ENCODE peak calls at places on chromosomes 11 and 22, in four cellular contexts. N is A549, K is K562, F is GM12878. R is an unnamed sample.

GRCh38 chr11:57514538-57515331 is 767 bp downstream of the SLC43A1 start:
- DNase-seq in N (no peak), K (peak; percentile 76), F (no peak), R (peak; percentile 79)

GRCh38 chr11:11813288-11813962 is 28.3 kb upstream of the USP47 start:
- DNase-seq in N (peak; percentile 87), K (no peak), F (no peak), R (no peak)

GRCh38 chr22:31969789-31970489 is 25.6 kb downstream of the YWHAH start:
- DNase-seq in N (peak; percentile 76), K (peak; percentile 57), F (no peak), R (peak; percentile 77)

GRCh38 chr22:31630331-31631329 is 31.4 kb downstream of the PISD start:
- DNase-seq in N (peak; percentile 44), K (peak; percentile 89), F (no peak), R (peak; percentile 93)

GRCh38 chr22:28373841-28374240 is 305.8 kb downstream of the TTC28 start:
- DNase-seq in N (no peak), K (no peak), F (no peak), R (no peak)

GRCh38 chr11:31437742-31438435 is 68.2 kb downstream of the DNAJC24 start:
- DNase-seq in N (no peak), K (no peak), F (no peak), R (no peak)

GRCh38 chr11:59097113-59097708 is 9.8 kb upstream of the FAM111B start:
- DNase-seq in N (peak; percentile 72), K (peak; percentile 16), F (no peak), R (peak; percentile 34)

GRCh38 chr11:64539711-64540420 is 51.2 kb upstream of the SLC22A12 start:
- DNase-seq in N (no peak), K (no peak), F (no peak), R (no peak)

DNA sequence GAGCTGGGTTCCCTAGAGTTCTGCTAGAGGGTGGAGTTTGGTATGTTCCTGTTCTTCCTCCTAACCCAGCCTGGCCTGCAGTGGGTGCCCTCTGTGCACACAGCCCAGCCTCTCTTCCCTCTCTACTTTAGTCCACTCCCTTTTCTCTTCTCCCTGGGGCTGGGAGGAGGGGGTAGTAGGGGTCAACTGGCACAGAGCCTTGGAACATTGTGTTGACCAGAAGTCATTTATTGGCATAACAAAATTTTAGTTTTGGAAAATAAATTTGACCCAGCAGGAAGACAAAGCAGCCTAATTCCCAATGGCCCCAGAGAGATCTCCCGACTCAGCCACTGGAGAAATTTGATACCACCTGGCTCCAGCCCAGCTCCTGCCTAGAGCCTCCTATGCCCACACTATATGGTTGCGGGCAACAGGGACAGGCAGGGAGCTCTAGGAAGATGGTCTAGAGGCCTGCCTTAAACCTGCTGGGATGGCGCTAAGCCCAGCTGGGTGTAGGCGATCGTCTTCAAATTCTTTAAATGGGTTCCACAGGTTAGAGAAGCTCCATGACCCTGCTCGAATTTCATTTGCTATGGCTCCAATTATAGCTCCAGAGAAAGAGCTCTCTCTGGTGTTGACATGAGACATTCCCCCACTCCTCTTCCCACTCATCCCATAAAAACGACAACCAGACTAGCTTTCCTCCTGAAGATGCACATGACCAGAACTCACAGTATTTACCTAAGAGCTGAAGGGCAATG is 9.9 kb downstream of the PCSK7 start:
- DNase-seq in N (no peak), K (no peak), F (no peak), R (no peak)
- TF ChIP-seq EP300 in N (no peak), K (no peak), F (no peak), R (no peak)

GRCh38 chr11:48879256-48879655 is 104.4 kb downstream of the TRIM51G start:
- DNase-seq in N (no peak), K (no peak), F (no peak), R (no peak)

DNA sequence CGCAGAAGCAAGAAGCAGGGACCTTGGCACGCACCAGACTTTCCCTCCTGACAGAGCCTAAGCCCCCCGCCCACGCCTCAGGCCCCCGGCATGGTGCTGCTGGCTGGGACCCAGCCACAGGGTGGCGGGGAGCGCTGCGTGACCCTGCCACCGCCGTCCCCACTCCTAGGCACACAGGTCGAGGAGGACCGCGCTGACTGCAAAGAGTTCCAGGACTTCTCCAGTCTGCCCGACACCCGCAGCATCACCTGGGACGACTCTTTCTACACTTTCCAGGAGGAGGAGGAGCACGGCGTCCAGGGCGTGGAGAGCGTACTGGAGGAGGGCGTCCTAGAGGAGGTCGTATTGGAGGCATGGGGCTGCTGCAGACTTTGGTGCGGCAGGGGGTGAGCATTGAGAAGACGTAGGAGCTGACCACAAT is 103.7 kb downstream of the TRIM51G start:
- DNase-seq in N (no peak), K (no peak), F (no peak), R (no peak)
- TF ChIP-seq RCOR1 in N (no peak), K (no peak), F (no peak), R (no peak)

GRCh38 chr11:116990061-116990473 is 108.2 kb downstream of the SIK3 start:
- DNase-seq in N (no peak), K (no peak), F (no peak), R (no peak)

GRCh38 chr11:116991491-116991890 is 106.7 kb downstream of the SIK3 start:
- DNase-seq in N (no peak), K (no peak), F (no peak), R (no peak)

GRCh38 chr11:116994195-116994594 is 104.0 kb downstream of the SIK3 start:
- DNase-seq in N (no peak), K (no peak), F (no peak), R (no peak)

GRCh38 chr11:116990811-116991210 is 107.4 kb downstream of the SIK3 start:
- DNase-seq in N (no peak), K (no peak), F (no peak), R (no peak)

DNA sequence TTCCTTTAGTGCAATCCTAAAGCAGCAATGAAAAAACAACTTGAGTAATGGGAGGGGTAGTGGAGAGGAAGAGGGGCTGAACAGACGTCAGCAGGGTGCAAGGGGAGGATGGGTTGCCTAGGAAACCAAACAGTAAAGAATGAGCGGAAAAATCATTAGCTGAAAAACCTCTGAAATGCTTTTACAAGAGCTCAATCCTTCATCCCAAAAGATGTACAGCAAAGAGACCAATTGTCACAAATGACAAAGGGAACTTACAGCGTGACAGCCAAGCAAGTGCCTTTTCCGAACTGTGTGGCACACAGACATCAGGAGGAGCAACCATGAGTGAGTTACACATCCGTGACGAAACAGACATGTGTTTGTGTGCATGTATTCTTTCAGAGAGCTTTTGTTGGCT is 104.6 kb downstream of the SIK3 start:
- DNase-seq in N (no peak), K (no peak), F (no peak), R (peak; percentile 58)
- TF ChIP-seq EP300 in N (no peak), K (no peak), F (no peak), R (no peak)

GRCh38 chr11:42410251-42410956 is 901.4 kb upstream of the API5 start:
- DNase-seq in N (no peak), K (no peak), F (no peak), R (no peak)
- TF ChIP-seq RCOR1 in N (no peak), K (no peak), F (no peak), R (no peak)

GRCh38 chr11:83793332-83793731 is 507.2 kb upstream of the CCDC90B start:
- DNase-seq in N (no peak), K (no peak), F (no peak), R (no peak)
- TF ChIP-seq EP300 in N (no peak), K (no peak), F (no peak), R (no peak)

GRCh38 chr11:44108260-44108659 is 12.8 kb downstream of the EXT2 start:
- DNase-seq in N (no peak), K (no peak), F (no peak), R (no peak)

GRCh38 chr11:44112083-44112865 is 16.8 kb downstream of the EXT2 start:
- DNase-seq in N (no peak), K (no peak), F (no peak), R (peak; percentile 58)

GRCh38 chr11:44113572-44113971 is 18.1 kb downstream of the EXT2 start:
- DNase-seq in N (no peak), K (no peak), F (no peak), R (no peak)

GRCh38 chr11:44113018-44113417 is 17.5 kb downstream of the EXT2 start:
- DNase-seq in N (no peak), K (no peak), F (no peak), R (no peak)

GRCh38 chr11:44110231-44110679 is 14.8 kb downstream of the EXT2 start:
- DNase-seq in N (peak; percentile 49), K (peak; percentile 60), F (no peak), R (peak; percentile 65)
- TF ChIP-seq RCOR1 in N (no peak), K (no peak), F (no peak), R (no peak)

DNA sequence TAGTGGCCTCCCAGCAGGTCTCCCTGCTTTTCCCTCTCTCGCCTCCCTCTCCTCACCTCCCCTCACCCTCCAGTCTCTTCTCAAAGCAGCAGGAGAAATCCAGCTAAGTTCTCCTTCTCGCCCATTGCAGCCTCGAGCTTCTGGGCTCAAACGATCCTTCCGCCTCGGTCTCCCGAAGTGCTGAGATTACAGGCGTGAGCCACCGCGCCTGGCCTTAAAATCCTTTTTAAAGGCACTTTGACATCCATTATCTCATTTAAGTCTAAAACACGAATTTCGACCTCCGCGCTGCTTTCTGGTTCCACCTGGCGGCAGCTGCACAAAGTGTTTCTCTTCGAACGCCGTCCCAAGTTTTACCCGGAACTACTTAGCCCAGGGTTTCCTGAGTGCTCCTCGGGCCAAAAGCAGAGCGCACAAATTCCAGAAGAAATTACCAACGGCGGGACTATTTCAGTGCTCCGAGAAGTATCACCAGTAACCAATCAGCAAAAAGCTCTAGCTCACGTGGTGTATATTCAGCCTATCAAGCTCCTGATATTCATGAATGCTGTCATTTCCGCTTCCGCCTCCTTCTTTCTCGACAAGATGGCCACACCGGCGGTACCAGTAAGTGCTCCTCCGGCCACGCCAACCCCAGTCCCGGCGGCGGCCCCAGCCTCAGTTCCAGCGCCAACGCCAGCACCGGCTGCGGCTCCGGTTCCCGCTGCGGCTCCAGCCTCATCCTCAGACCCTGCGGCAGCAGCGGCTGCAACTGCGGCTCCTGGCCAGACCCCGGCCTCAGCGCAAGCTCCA is at the start of gene EIF3F:
- DNase-seq in N (peak; percentile 100), K (peak; percentile 95), F (peak; percentile 100), R (peak; percentile 93)
- TF ChIP-seq EP300 in N (no peak), K (peak; percentile 45), F (no peak), R (peak; percentile 30)

DNA sequence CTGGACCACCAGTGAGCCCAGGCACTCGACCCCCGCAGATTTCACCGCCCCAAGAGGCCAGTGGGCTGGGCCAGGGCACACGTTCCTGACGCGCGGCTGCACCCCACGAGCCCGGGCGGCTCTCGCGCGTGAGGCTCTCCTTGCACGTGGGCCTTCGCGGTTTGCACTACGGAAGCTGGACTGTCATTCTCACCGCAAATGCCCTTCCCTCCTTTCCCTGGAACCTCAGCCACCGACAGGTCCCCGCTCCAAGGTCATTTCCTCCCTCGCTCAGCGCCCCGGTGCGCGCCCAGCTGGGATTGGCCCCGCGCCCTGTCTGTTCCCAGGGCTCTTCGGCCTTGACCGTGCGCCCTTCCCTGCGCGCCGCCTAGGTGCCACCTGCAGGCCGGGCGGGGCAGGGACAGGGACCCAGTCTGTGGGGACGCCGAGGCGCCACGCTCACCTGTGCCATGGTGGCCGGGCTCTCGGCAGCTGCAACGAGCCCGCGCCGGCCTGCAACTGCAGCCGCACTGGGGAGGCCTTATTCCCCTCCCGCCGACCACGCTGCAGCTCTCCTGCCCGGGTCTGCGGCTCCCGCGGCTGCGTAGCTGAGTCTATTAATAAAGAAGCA is 2.1 kb upstream of the CPT1A start:
- DNase-seq in N (peak; percentile 51), K (no peak), F (no peak), R (no peak)
- TF ChIP-seq RCOR1 in N (no peak), K (no peak), F (no peak), R (no peak)